ENCODE peak calls at places on chromosomes 4 and X, in seven cellular contexts. H, O, W, P, I, A and F are unnamed samples.

GRCh38 chrX:132710756-132711155 is 221.9 kb upstream of the MBNL3 start:
- DNase-seq in H (no peak), O (no peak), W (no peak), P (no peak), I (no peak), A (no peak), F (no peak)

GRCh38 chr4:21415728-21416127 is 532.8 kb downstream of the KCNIP4 start:
- DNase-seq in H (no peak), O (no peak), W (no peak), P (no peak), I (no peak), A (no peak), F (no peak)

GRCh38 chrX:53261573-53261972 is 19.8 kb downstream of the IQSEC2 start:
- DNase-seq in H (no peak), O (no peak), W (no peak), P (no peak), I (no peak), A (no peak), F (no peak)

GRCh38 chr4:186813377-186814068 is 89.9 kb upstream of the FAT1 start:
- DNase-seq in H (no peak), O (no peak), W (no peak), P (no peak), I (no peak), A (no peak), F (no peak)

GRCh38 chr4:90099795-90100194 is 27.4 kb upstream of the CCSER1 start:
- DNase-seq in H (no peak), O (no peak), W (no peak), P (no peak), I (no peak), A (no peak), F (no peak)

GRCh38 chr4:20422398-20422797 is 170.7 kb downstream of the SLIT2 start:
- DNase-seq in H (peak; percentile 67), O (peak; percentile 47), W (no peak), P (peak; percentile 46), I (peak; percentile 25), A (peak; percentile 32), F (peak; percentile 3)

GRCh38 chrX:153878969-153879653 is 6.9 kb downstream of the L1CAM start:
- DNase-seq in H (no peak), O (no peak), W (no peak), P (peak; percentile 81), I (no peak), A (no peak), F (no peak)

GRCh38 chrX:107747596-107748161 is 27.9 kb downstream of the TSC22D3 start:
- DNase-seq in H (no peak), O (no peak), W (no peak), P (no peak), I (no peak), A (no peak), F (no peak)

GRCh38 chr4:9962611-9963314 is 58.5 kb downstream of the SLC2A9 start:
- DNase-seq in H (no peak), O (no peak), W (no peak), P (no peak), I (no peak), A (no peak), F (no peak)

DNA sequence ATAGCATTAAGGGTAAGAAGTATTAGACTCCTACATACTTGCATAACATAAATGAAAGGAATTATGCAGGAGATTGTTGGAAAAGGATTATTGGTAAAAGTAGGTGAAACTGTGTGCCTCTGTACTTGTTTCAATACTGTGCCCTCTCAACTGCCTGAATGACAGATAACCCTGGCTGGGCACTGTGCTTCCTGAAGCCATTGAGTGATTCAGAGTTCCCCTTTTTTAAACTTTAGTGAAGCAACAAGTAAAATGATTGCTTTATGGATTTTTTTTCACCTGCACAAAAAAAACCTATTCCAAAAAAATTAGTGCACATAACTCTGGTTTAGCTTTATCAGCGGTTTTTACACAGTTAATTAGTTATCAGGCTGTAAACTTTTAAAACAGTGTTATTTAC is 204.8 kb downstream of the TRAM1L1 start:
- DNase-seq in H (no peak), O (no peak), W (no peak), P (no peak), I (no peak), A (no peak), F (no peak)
- TF ChIP-seq JUND in H (no peak), O (no peak), W (no peak), P (no peak), I (no peak), A (no peak), F (no peak)

GRCh38 chr4:39571504-39571903 is 44.3 kb upstream of the UGDH start:
- DNase-seq in H (peak; percentile 13), O (no peak), W (no peak), P (no peak), I (peak; percentile 6), A (no peak), F (no peak)

GRCh38 chr4:39565925-39566630 is 38.8 kb upstream of the UGDH start:
- DNase-seq in H (no peak), O (no peak), W (no peak), P (no peak), I (no peak), A (no peak), F (no peak)

GRCh38 chr4:39569209-39569608 is 42.0 kb upstream of the UGDH start:
- DNase-seq in H (no peak), O (no peak), W (no peak), P (no peak), I (no peak), A (no peak), F (no peak)

GRCh38 chr4:39563448-39563847 is 36.2 kb upstream of the UGDH start:
- DNase-seq in H (no peak), O (no peak), W (no peak), P (no peak), I (no peak), A (no peak), F (no peak)

GRCh38 chr4:39568805-39569204 is 41.6 kb upstream of the UGDH start:
- DNase-seq in H (no peak), O (no peak), W (peak; percentile 31), P (no peak), I (no peak), A (no peak), F (no peak)
- TF ChIP-seq JUND in H (no peak), O (no peak), W (no peak), P (no peak), I (no peak), A (no peak), F (no peak)

DNA sequence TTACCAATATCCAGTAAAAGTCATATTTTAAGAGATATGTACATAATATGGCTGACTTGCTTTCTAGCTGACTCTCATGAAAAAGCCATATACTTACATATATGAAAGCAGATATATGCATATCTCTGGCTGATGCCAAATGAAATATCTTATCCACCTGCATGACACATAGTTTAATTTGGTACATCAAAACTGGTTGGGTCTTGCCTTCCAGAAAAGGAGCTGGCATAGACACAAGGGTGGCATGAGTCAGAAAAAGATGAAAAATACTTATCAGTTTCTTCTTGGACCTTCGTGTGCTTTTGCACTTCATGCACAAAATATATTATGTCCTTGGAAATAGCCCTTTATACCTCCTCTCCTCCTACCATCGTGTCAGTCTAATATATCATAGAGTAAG is 32.1 kb downstream of the TIGD4 start:
- DNase-seq in H (no peak), O (no peak), W (no peak), P (no peak), I (no peak), A (no peak), F (no peak)
- TF ChIP-seq JUND in H (no peak), O (no peak), W (no peak), P (no peak), I (no peak), A (no peak), F (no peak)

GRCh38 chrX:1433646-1434357 is 18.9 kb downstream of the ASMTL start:
- DNase-seq in H (no peak), O (no peak), W (no peak), P (no peak), I (no peak), A (no peak), F (no peak)

GRCh38 chrX:1434871-1435240 is 17.9 kb downstream of the ASMTL start:
- DNase-seq in H (no peak), O (no peak), W (no peak), P (no peak), I (no peak), A (no peak), F (no peak)

GRCh38 chrX:1430451-1430850 is 22.3 kb downstream of the ASMTL start:
- DNase-seq in H (no peak), O (no peak), W (no peak), P (no peak), I (no peak), A (no peak), F (no peak)

GRCh38 chrX:1440506-1440905 is 12.2 kb downstream of the ASMTL start:
- DNase-seq in H (no peak), O (no peak), W (no peak), P (no peak), I (no peak), A (no peak), F (no peak)

DNA sequence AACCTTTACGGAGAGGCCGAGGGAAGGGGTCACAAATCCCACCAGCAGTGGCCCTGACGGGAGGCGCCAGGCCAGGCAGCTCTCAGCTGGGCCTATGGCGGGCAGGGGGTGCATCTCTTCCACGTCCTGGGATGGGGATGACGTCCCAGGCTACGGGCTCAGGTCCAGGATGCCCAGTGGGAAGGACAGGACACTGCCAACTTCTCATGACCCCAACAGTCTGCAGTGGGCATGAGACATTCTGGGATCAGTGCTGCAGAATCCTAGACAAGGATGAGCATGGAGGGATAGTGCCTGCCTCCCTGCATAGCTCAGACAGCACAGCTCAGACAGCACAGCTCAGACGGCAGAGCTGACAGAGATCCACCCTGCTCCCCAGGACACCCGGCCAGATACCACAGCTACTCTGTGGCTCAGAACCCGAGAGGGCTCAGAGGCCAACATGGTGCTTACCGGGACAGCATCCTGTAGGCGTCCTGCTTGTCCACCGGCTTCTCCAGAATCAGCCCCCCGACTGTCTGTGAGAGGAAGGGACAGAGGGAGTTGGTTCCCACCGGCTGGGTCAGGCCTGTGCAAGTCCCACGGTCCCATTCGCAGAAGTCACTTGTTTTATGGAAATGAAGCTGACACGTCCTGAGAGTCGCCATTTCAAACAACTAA is 17.3 kb downstream of the ASMTL start:
- DNase-seq in H (no peak), O (no peak), W (no peak), P (no peak), I (no peak), A (no peak), F (no peak)
- TF ChIP-seq JUND in H (no peak), O (no peak), W (no peak), P (no peak), I (no peak), A (no peak), F (no peak)

GRCh38 chr4:75683482-75684155 is 10.4 kb upstream of the G3BP2 start:
- DNase-seq in H (no peak), O (no peak), W (no peak), P (no peak), I (no peak), A (no peak), F (no peak)
- TF ChIP-seq JUND in H (no peak), O (no peak), W (no peak), P (no peak), I (no peak), A (no peak), F (no peak)

DNA sequence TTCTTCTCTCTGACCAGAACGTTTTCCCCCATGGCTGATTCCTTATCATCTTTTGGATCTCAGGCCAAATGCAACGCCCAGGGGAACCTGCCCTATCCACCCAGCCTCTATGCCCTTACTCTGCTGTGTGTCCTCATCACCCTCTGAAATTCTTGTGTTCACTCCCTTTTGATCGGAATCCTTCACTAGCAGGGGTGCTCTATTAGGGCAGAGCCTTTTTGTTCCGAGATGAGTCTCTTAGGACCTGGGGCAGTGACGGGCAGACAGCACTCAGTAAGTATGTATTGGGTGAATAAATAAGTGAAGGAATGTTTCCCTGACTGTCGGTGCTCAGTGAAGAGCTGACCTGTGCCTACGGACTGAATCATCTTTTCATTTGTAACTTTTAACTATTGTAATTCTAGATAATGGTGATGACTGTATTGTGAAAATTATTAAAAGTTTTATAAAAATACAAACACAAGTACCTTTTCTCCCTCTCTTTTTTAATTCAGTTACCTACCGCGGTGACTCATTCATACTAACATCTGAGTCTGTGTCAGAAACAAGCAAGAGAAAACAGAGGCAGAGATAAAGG is 4.8 kb upstream of the TENM3 start:
- DNase-seq in H (no peak), O (no peak), W (no peak), P (no peak), I (no peak), A (no peak), F (no peak)
- TF ChIP-seq JUND in H (no peak), O (no peak), W (no peak), P (peak; percentile 31), I (no peak), A (no peak), F (peak; percentile 59)